ENCODE peak calls at places on chromosomes 2 and 18, in four cellular contexts. M is astrocyte, S is PC-9, A is H9. T is an unnamed sample.

GRCh38 chr18:9428862-9429661 is 46.3 kb upstream of the RALBP1 start:
- DNase-seq in S (no peak), A (no peak), M (no peak), T (no peak)

GRCh38 chr18:44700652-44701051 is 20.0 kb downstream of the SETBP1 start:
- DNase-seq in M (peak), A (no peak), S (no peak), T (peak)

GRCh38 chr2:61318553-61318952 is 152.3 kb downstream of the USP34 start:
- DNase-seq in A (no peak), M (no peak), S (no peak), T (no peak)

GRCh38 chr2:149808556-149808955 is 221.0 kb upstream of the MMADHC start:
- DNase-seq in A (no peak), S (no peak), M (peak), T (no peak)

GRCh38 chr2:216574046-216574445 is 59.2 kb upstream of the IGFBP2 start:
- DNase-seq in M (no peak), S (no peak), A (no peak), T (no peak)

GRCh38 chr2:26298638-26299393 is 47.1 kb upstream of the SELENOI start:
- DNase-seq in M (peak), S (no peak), A (peak), T (peak)

GRCh38 chr2:68715353-68716041 is 19.1 kb upstream of the ARHGAP25 start:
- DNase-seq in M (peak), S (no peak), A (peak), T (peak)

GRCh38 chr18:70284976-70285610 is 3.8 kb upstream of the SOCS6 start:
- DNase-seq in A (no peak), M (no peak), S (no peak), T (no peak)

GRCh38 chr2:183059561-183059960 is 19.0 kb upstream of the DUSP19 start:
- DNase-seq in S (peak), A (no peak), M (peak), T (peak)

GRCh38 chr2:236366406-236366805 is 102.2 kb upstream of the ASB18 start:
- DNase-seq in S (no peak), M (no peak), A (peak), T (peak)

GRCh38 chr2:106801256-106801655 is 84.7 kb downstream of the ST6GAL2 start:
- DNase-seq in M (no peak), S (no peak), A (peak), T (no peak)

GRCh38 chr18:42053188-42053781 is 98.3 kb downstream of the PIK3C3 start:
- DNase-seq in S (no peak), A (peak), M (peak), T (peak)

GRCh38 chr18:49258938-49259337 is 201.5 kb downstream of the DYM start:
- DNase-seq in A (no peak), S (no peak), M (no peak), T (no peak)

GRCh38 chr18:24071029-24071428 is 56.5 kb downstream of the TTC39C start:
- DNase-seq in M (no peak), A (no peak), S (no peak), T (no peak)

GRCh38 chr2:142980246-142981068 is 103.0 kb downstream of the KYNU start:
- DNase-seq in A (no peak), M (peak), S (peak), T (peak)

GRCh38 chr2:144516417-144516980 is 3.4 kb downstream of the ZEB2 start:
- DNase-seq in M (no peak), S (no peak), A (no peak), T (no peak)

GRCh38 chr2:118307864-118308263 is 219.6 kb downstream of the INSIG2 start:
- DNase-seq in M (no peak), A (no peak), S (no peak), T (no peak)

GRCh38 chr2:229634574-229635185 is 79.7 kb downstream of the DNER start:
- DNase-seq in S (no peak), M (no peak), A (peak), T (no peak)

GRCh38 chr2:7572460-7572859 is 655.2 kb downstream of the RNF144A start:
- DNase-seq in A (no peak), S (no peak), M (no peak), T (no peak)

GRCh38 chr2:100819365-100820345 is at the start of gene NPAS2:
- DNase-seq in S (no peak), M (peak), A (peak), T (peak)

GRCh38 chr2:220894069-220894468 is 678.0 kb downstream of the EPHA4 start:
- DNase-seq in S (no peak), M (peak), A (no peak), T (peak)

GRCh38 chr18:40326987-40327386 is 1628.0 kb upstream of the PIK3C3 start:
- DNase-seq in A (no peak), S (no peak), M (no peak), T (no peak)

GRCh38 chr2:8494151-8494550 is 187.7 kb upstream of the ID2 start:
- DNase-seq in M (no peak), S (no peak), A (no peak), T (no peak)

GRCh38 chr2:7203056-7203467 is 285.9 kb downstream of the RNF144A start:
- DNase-seq in A (peak), M (peak), S (no peak), T (peak)

GRCh38 chr2:190404487-190404886 is 3.7 kb upstream of the MFSD6 start:
- DNase-seq in S (peak), A (no peak), M (peak), T (no peak)

GRCh38 chr18:9787126-9787525 is 79.0 kb downstream of the RAB31 start:
- DNase-seq in M (no peak), S (no peak), A (no peak), T (no peak)

GRCh38 chr2:207012461-207012860 is 73.1 kb downstream of the CPO start:
- DNase-seq in M (no peak), A (no peak), S (peak), T (peak)

GRCh38 chr18:4391859-4392258 is 63.2 kb downstream of the DLGAP1 start:
- DNase-seq in A (no peak), S (no peak), M (no peak), T (no peak)

GRCh38 chr18:42545825-42546224 is 569.7 kb downstream of the RIT2 start:
- DNase-seq in A (no peak), M (peak), S (no peak), T (peak)

GRCh38 chr2:183614797-183615429 is 490.7 kb downstream of the NUP35 start:
- DNase-seq in S (no peak), M (peak), A (no peak), T (peak)

GRCh38 chr2:99066075-99066557 is 75.4 kb upstream of the C2orf15 start:
- DNase-seq in S (peak), M (peak), A (no peak), T (peak)

DNA sequence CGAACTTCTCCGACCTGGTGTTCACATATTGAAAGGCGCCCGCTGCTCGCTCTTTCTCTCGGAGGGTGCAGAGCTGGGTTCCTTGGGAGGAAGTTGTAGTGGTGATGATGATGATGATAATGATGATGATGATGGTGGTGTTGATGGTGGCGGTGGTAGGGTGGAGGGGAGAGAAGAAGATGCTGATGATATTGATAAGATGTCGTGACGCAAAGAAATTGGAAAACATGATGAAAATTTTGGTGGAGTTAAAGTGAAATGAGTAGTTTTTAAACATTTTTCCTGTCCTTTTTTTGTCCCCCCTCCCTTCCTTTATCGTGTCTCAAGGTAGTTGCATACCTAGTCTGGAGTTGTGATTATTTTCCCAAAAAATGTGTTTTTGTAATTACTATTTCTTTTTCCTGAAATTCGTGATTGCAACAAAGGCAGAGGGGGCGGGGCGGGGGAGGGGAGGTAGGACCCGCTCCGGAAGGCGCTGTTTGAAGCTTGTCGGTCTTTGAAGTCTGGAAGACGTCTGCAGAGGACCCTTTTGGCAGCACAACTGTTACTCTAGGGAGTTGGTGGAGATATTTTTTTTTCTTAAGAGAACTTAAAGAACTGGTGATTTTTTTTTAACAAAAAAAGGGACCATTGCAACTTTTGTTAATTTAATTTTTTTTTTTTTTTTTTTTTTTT is 2.0 kb downstream of the SOX11 start:
- DNase-seq in S (no peak), M (peak), A (no peak), T (peak)
- H3K4me2 ChIP-seq in S (no peak), M (peak), A (peak), T (peak)

GRCh38 chr2:185793532-185794073 is 55.0 kb downstream of the FSIP2 start:
- DNase-seq in A (no peak), M (peak), S (no peak), T (no peak)

GRCh38 chr2:185790361-185790760 is 51.8 kb downstream of the FSIP2 start:
- DNase-seq in S (no peak), A (no peak), M (no peak), T (no peak)

GRCh38 chr2:185782223-185782769 is 43.7 kb downstream of the FSIP2 start:
- DNase-seq in A (no peak), S (no peak), M (no peak), T (no peak)

GRCh38 chr2:185785851-185786473 is 47.4 kb downstream of the FSIP2 start:
- DNase-seq in A (no peak), M (no peak), S (no peak), T (no peak)

GRCh38 chr2:185787530-185788145 is 49.0 kb downstream of the FSIP2 start:
- DNase-seq in S (no peak), M (peak), A (no peak), T (peak)
- H3K4me2 ChIP-seq in S (no peak), M (no peak), A (no peak), T (no peak)

GRCh38 chr2:71494523-71495155 is 41.3 kb downstream of the DYSF start:
- DNase-seq in M (no peak), S (no peak), A (no peak), T (no peak)
- H3K4me2 ChIP-seq in M (no peak), S (no peak), A (no peak), T (no peak)

DNA sequence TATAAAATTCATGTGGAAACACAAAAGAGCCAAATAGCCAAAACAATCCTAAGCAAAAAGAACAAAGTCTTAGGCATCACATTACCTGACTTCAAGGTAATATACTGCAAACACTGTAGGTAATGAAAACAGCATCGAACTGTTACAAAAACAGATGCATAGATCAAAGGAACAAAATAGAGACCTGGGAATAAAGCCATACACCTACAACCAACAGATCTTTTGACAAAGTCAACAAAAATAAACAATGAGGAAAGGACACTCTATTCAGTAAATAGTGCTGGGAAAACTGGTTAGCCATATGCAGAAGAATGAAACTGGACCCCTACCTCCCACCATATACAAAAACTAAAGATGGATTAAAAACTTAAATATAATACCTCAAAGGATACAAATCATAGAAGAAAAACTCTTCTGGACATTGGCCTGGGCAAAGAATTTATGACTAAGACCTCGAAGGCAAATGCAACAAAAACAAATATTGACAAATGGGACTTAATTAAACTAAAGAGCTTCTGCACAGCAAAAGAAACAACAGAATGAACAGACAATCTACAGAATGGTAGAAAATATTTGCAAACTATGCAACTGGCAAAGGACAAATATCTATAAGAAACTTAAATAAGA is 218.0 kb downstream of the PHLPP1 start:
- DNase-seq in A (no peak), S (no peak), M (no peak), T (no peak)
- H3K4me2 ChIP-seq in A (no peak), S (no peak), M (no peak), T (no peak)